ENCODE peak calls at places on chromosomes 2 and 18, in eight cellular contexts. One of them, this sample, is unnamed.

GRCh38 chr2:133787651-133788050 is 219.4 kb upstream of the NCKAP5 start:
- DNase-seq in GM10248: no peak
- DNase-seq in Peyer's patch: no peak
- DNase-seq in colonic mucosa: no peak
- DNase-seq in astrocyte of the spinal cord: no peak
- DNase-seq in HFFc6: no peak
- DNase-seq in aorta: no peak
- DNase-seq in kidney glomerular epithelial cell: no peak
- DNase-seq in this sample: no peak

GRCh38 chr18:713135-713490 is 683 bp upstream of the ENOSF1 start:
- DNase-seq in GM10248: no peak
- DNase-seq in Peyer's patch: no peak
- DNase-seq in colonic mucosa: no peak
- DNase-seq in astrocyte of the spinal cord: no peak
- DNase-seq in HFFc6: no peak
- DNase-seq in aorta: no peak
- DNase-seq in kidney glomerular epithelial cell: no peak
- DNase-seq in this sample: no peak

GRCh38 chr18:4351005-4351404 is 104.1 kb downstream of the DLGAP1 start:
- DNase-seq in GM10248: no peak
- DNase-seq in Peyer's patch: no peak
- DNase-seq in colonic mucosa: no peak
- DNase-seq in astrocyte of the spinal cord: no peak
- DNase-seq in HFFc6: no peak
- DNase-seq in aorta: no peak
- DNase-seq in kidney glomerular epithelial cell: no peak
- DNase-seq in this sample: no peak

GRCh38 chr2:97360202-97360601 is 229.5 kb downstream of the ANKRD36B start:
- DNase-seq in GM10248: no peak
- DNase-seq in Peyer's patch: no peak
- DNase-seq in colonic mucosa: no peak
- DNase-seq in astrocyte of the spinal cord: no peak
- DNase-seq in HFFc6: no peak
- DNase-seq in aorta: no peak
- DNase-seq in kidney glomerular epithelial cell: no peak
- DNase-seq in this sample: peak

GRCh38 chr2:8589721-8590120 is 92.1 kb upstream of the ID2 start:
- DNase-seq in GM10248: no peak
- DNase-seq in Peyer's patch: no peak
- DNase-seq in colonic mucosa: no peak
- DNase-seq in astrocyte of the spinal cord: no peak
- DNase-seq in HFFc6: no peak
- DNase-seq in aorta: no peak
- DNase-seq in kidney glomerular epithelial cell: no peak
- DNase-seq in this sample: no peak

GRCh38 chr2:27509326-27509725 is 12.7 kb downstream of the GCKR start:
- DNase-seq in GM10248: no peak
- DNase-seq in Peyer's patch: no peak
- DNase-seq in colonic mucosa: no peak
- DNase-seq in astrocyte of the spinal cord: peak
- DNase-seq in HFFc6: no peak
- DNase-seq in aorta: no peak
- DNase-seq in kidney glomerular epithelial cell: no peak
- DNase-seq in this sample: no peak

GRCh38 chr2:72712977-72713376 is 112.9 kb downstream of the EXOC6B start:
- DNase-seq in GM10248: no peak
- DNase-seq in Peyer's patch: no peak
- DNase-seq in colonic mucosa: no peak
- DNase-seq in astrocyte of the spinal cord: no peak
- DNase-seq in HFFc6: no peak
- DNase-seq in aorta: no peak
- DNase-seq in kidney glomerular epithelial cell: no peak
- DNase-seq in this sample: no peak

GRCh38 chr18:38948436-38948835 is 1382.8 kb upstream of the CELF4 start:
- DNase-seq in GM10248: no peak
- DNase-seq in Peyer's patch: no peak
- DNase-seq in colonic mucosa: no peak
- DNase-seq in astrocyte of the spinal cord: no peak
- DNase-seq in HFFc6: no peak
- DNase-seq in aorta: no peak
- DNase-seq in kidney glomerular epithelial cell: no peak
- DNase-seq in this sample: no peak

GRCh38 chr2:227653419-227653818 is 13.2 kb upstream of the SCYGR5 start:
- DNase-seq in GM10248: no peak
- DNase-seq in Peyer's patch: no peak
- DNase-seq in colonic mucosa: no peak
- DNase-seq in astrocyte of the spinal cord: no peak
- DNase-seq in HFFc6: peak
- DNase-seq in aorta: no peak
- DNase-seq in kidney glomerular epithelial cell: no peak
- DNase-seq in this sample: no peak

GRCh38 chr2:219457784-219458369 is 23.2 kb downstream of the SPEG start:
- DNase-seq in GM10248: no peak
- DNase-seq in Peyer's patch: no peak
- DNase-seq in colonic mucosa: no peak
- DNase-seq in astrocyte of the spinal cord: no peak
- DNase-seq in HFFc6: peak
- DNase-seq in aorta: peak
- DNase-seq in kidney glomerular epithelial cell: no peak
- DNase-seq in this sample: peak

GRCh38 chr18:78621141-78621540 is 358.5 kb upstream of the SALL3 start:
- DNase-seq in GM10248: no peak
- DNase-seq in Peyer's patch: no peak
- DNase-seq in colonic mucosa: no peak
- DNase-seq in astrocyte of the spinal cord: no peak
- DNase-seq in HFFc6: no peak
- DNase-seq in aorta: no peak
- DNase-seq in kidney glomerular epithelial cell: no peak
- DNase-seq in this sample: no peak

GRCh38 chr2:65282492-65283053 is 54.9 kb downstream of the ACTR2 start:
- DNase-seq in GM10248: no peak
- DNase-seq in Peyer's patch: no peak
- DNase-seq in colonic mucosa: no peak
- DNase-seq in astrocyte of the spinal cord: no peak
- DNase-seq in HFFc6: peak
- DNase-seq in aorta: no peak
- DNase-seq in kidney glomerular epithelial cell: no peak
- DNase-seq in this sample: no peak

GRCh38 chr2:127675335-127676261 is at the start of gene LIMS2:
- DNase-seq in GM10248: no peak
- DNase-seq in Peyer's patch: no peak
- DNase-seq in colonic mucosa: no peak
- DNase-seq in astrocyte of the spinal cord: no peak
- DNase-seq in HFFc6: peak
- DNase-seq in aorta: peak
- DNase-seq in kidney glomerular epithelial cell: no peak
- DNase-seq in this sample: no peak

GRCh38 chr2:70515938-70516337 is 37.7 kb downstream of the TGFA start:
- DNase-seq in GM10248: no peak
- DNase-seq in Peyer's patch: no peak
- DNase-seq in colonic mucosa: no peak
- DNase-seq in astrocyte of the spinal cord: no peak
- DNase-seq in HFFc6: no peak
- DNase-seq in aorta: no peak
- DNase-seq in kidney glomerular epithelial cell: no peak
- DNase-seq in this sample: no peak